ENCODE peak calls at places on chromosome X, in eight cellular contexts. M, I, X, C, A, B, G and O are unnamed samples.

GRCh38 chrX:42484233-42484632 is 293.7 kb downstream of the PPP1R2C start:
- DNase-seq in M (no peak), I (no peak), X (no peak), C (no peak), A (no peak), B (no peak), G (no peak), O (no peak)

GRCh38 chrX:111411591-111412371 is at the start of gene DCX:
- DNase-seq in M (no peak), I (no peak), X (no peak), C (no peak), A (peak), B (no peak), G (no peak), O (no peak)

GRCh38 chrX:77743720-77744119 is 42.3 kb downstream of the ATRX start:
- DNase-seq in M (no peak), I (no peak), X (no peak), C (no peak), A (no peak), B (no peak), G (no peak), O (no peak)

GRCh38 chrX:130118396-130118795 is 8.1 kb upstream of the ELF4 start:
- DNase-seq in M (no peak), I (no peak), X (no peak), C (no peak), A (no peak), B (no peak), G (no peak), O (peak)

GRCh38 chrX:50081282-50081955 is 119.4 kb downstream of the AKAP4 start:
- DNase-seq in M (peak), I (no peak), X (peak), C (peak), A (no peak), B (no peak), G (no peak), O (peak)

GRCh38 chrX:121389976-121390709 is 342.7 kb downstream of the GLUD2 start:
- DNase-seq in M (no peak), I (no peak), X (no peak), C (no peak), A (no peak), B (no peak), G (no peak), O (peak)

GRCh38 chrX:120791013-120791643 is 84.5 kb downstream of the CT47B1 start:
- DNase-seq in M (peak), I (no peak), X (peak), C (no peak), A (no peak), B (no peak), G (peak), O (peak)

GRCh38 chrX:47863187-47863586 is 26.5 kb downstream of the ZNF81 start:
- DNase-seq in M (peak), I (no peak), X (no peak), C (no peak), A (no peak), B (no peak), G (no peak), O (peak)

GRCh38 chrX:42615161-42615563 is 162.8 kb downstream of the PPP1R2C start:
- DNase-seq in M (no peak), I (no peak), X (peak), C (no peak), A (no peak), B (no peak), G (no peak), O (peak)

GRCh38 chrX:497201-497710 is 110.5 kb upstream of the PPP2R3B start:
- DNase-seq in M (no peak), I (no peak), X (no peak), C (no peak), A (no peak), B (no peak), G (no peak), O (no peak)

GRCh38 chrX:53284684-53285447 is 3.5 kb upstream of the IQSEC2 start:
- DNase-seq in M (peak), I (peak), X (peak), C (peak), A (no peak), B (peak), G (no peak), O (peak)

GRCh38 chrX:48958635-48959094 is 1.3 kb upstream of the OTUD5 start:
- DNase-seq in M (peak), I (no peak), X (peak), C (peak), A (no peak), B (no peak), G (peak), O (peak)

GRCh38 chrX:56764975-56765791 is 36.1 kb downstream of the NBDY start:
- DNase-seq in M (no peak), I (no peak), X (no peak), C (no peak), A (no peak), B (no peak), G (no peak), O (no peak)

GRCh38 chrX:3370656-3371055 is 24.2 kb upstream of the MXRA5 start:
- DNase-seq in M (no peak), I (no peak), X (no peak), C (no peak), A (no peak), B (no peak), G (no peak), O (peak)

GRCh38 chrX:34404386-34405070 is 252.6 kb downstream of the TMEM47 start:
- DNase-seq in M (no peak), I (no peak), X (no peak), C (no peak), A (no peak), B (no peak), G (no peak), O (no peak)

GRCh38 chrX:789096-789495 is 158.5 kb downstream of the SHOX start:
- DNase-seq in M (no peak), I (no peak), X (no peak), C (no peak), A (no peak), B (no peak), G (no peak), O (no peak)